ENCODE peak calls at places on chromosomes 3 and 15, in five cellular contexts. X is RWPE1, Y is epithelial cell of esophagus, V is COLO829, R is psoas muscle. N is an unnamed sample.

GRCh38 chr15:32843211-32843907 is 125.6 kb downstream of the GREM1 start:
- DNase-seq in X (no peak), V (no peak), R (no peak), Y (no peak), N (no peak)

GRCh38 chr15:89833966-89834365 is 19.3 kb upstream of the ANPEP start:
- DNase-seq in X (no peak), Y (no peak), R (no peak), V (no peak), N (no peak)

GRCh38 chr3:55017876-55018275 is 90.0 kb upstream of the LRTM1 start:
- DNase-seq in R (no peak), Y (no peak), X (no peak), V (no peak), N (no peak)

GRCh38 chr15:82864967-82865366 is 55.5 kb downstream of the WHAMM start:
- DNase-seq in V (no peak), X (no peak), Y (no peak), R (no peak), N (no peak)

GRCh38 chr3:62238431-62238830 is 134.9 kb downstream of the FEZF2 start:
- DNase-seq in V (no peak), Y (no peak), R (no peak), X (no peak), N (no peak)

GRCh38 chr15:80679805-80680175 is 15.3 kb upstream of the ABHD17C start:
- DNase-seq in V (no peak), Y (peak; percentile 83), X (no peak), R (no peak), N (no peak)

GRCh38 chr3:4979401-4980228 is at the start of gene BHLHE40:
- DNase-seq in V (no peak), R (no peak), X (no peak), Y (no peak), N (no peak)

GRCh38 chr3:11568503-11569155 is 75.1 kb downstream of the VGLL4 start:
- DNase-seq in R (peak; percentile 85), V (peak; percentile 88), Y (peak; percentile 89), X (peak; percentile 82), N (peak; percentile 77)

GRCh38 chr3:73580343-73580742 is 44.4 kb downstream of the PDZRN3 start:
- DNase-seq in X (peak; percentile 35), V (peak; percentile 25), Y (peak; percentile 100), R (no peak), N (no peak)

GRCh38 chr15:38247336-38247735 is 5.3 kb upstream of the SPRED1 start:
- DNase-seq in Y (no peak), X (no peak), V (no peak), R (no peak), N (no peak)

GRCh38 chr3:58679451-58679850 is 12.9 kb upstream of the FAM3D start:
- DNase-seq in X (no peak), V (no peak), Y (no peak), R (no peak), N (no peak)

GRCh38 chr3:40037582-40037981 is 228.2 kb downstream of the MYRIP start:
- DNase-seq in Y (no peak), R (no peak), X (no peak), V (no peak), N (no peak)

GRCh38 chr3:111333642-111334041 is 208.4 kb upstream of the CD96 start:
- DNase-seq in X (peak; percentile 35), V (no peak), Y (peak; percentile 64), R (no peak), N (no peak)

GRCh38 chr15:45307230-45307924 is 55.3 kb downstream of the SLC28A2 start:
- DNase-seq in R (no peak), X (peak; percentile 61), V (peak; percentile 78), Y (peak; percentile 35), N (no peak)